ENCODE peak calls at places on chromosomes 5 and 9, in seven cellular contexts. O is GM13976, M is upper lobe of right lung, Y is AG20443, X is H54, H is activated B cell treated with CpG ODN at 0.5 μM for 24 hours, R is HFF-Myc. U is an unnamed sample.

GRCh38 chr9:129497064-129497836 is 123.7 kb downstream of the C9orf50 start:
- DNase-seq in R (no peak), H (no peak), Y (peak; percentile 62), O (no peak), X (no peak), M (peak; percentile 71), U (no peak)

GRCh38 chr5:14440598-14441401 is 140.8 kb upstream of the OTULINL start:
- DNase-seq in Y (peak; percentile 87), M (no peak), H (no peak), O (no peak), R (peak; percentile 99), X (no peak), U (no peak)

GRCh38 chr9:15697459-15697858 is 144.6 kb downstream of the CCDC171 start:
- DNase-seq in R (peak; percentile 86), O (no peak), H (no peak), M (no peak), Y (peak; percentile 23), X (peak; percentile 19), U (peak; percentile 10)

GRCh38 chr5:56512314-56512996 is 279.3 kb upstream of the ANKRD55 start:
- DNase-seq in X (no peak), Y (peak; percentile 24), O (no peak), R (no peak), M (no peak), H (no peak), U (no peak)

GRCh38 chr5:173138707-173139106 is 5.6 kb upstream of the BNIP1 start:
- DNase-seq in M (no peak), H (no peak), Y (no peak), X (no peak), R (no peak), O (no peak), U (no peak)

GRCh38 chr5:141783599-141784296 is 94.5 kb downstream of the PCDH1 start:
- DNase-seq in O (no peak), R (no peak), H (no peak), X (no peak), Y (no peak), M (no peak), U (peak; percentile 54)

GRCh38 chr5:16666861-16667481 is 50.2 kb upstream of the RETREG1 start:
- DNase-seq in H (no peak), Y (no peak), O (no peak), X (no peak), R (no peak), M (peak; percentile 66), U (peak; percentile 27)

GRCh38 chr9:8521112-8521511 is 721.5 kb upstream of the DMAC1 start:
- DNase-seq in Y (no peak), M (no peak), R (no peak), H (no peak), X (no peak), O (no peak), U (no peak)

GRCh38 chr9:34580358-34580757 is 9.2 kb downstream of the CNTFR start:
- DNase-seq in R (no peak), Y (no peak), M (no peak), X (no peak), O (no peak), H (no peak), U (no peak)

GRCh38 chr5:139877129-139877597 is 81.6 kb downstream of the PSD2 start:
- DNase-seq in X (no peak), H (no peak), Y (no peak), O (no peak), M (no peak), R (no peak), U (no peak)

GRCh38 chr5:181187500-181188213 is 17.3 kb downstream of the TRIM7 start:
- DNase-seq in M (peak; percentile 86), R (no peak), H (peak; percentile 58), O (no peak), X (peak; percentile 49), Y (peak; percentile 72), U (peak; percentile 80)

GRCh38 chr5:180159756-180160155 is 49.3 kb downstream of the RASGEF1C start:
- DNase-seq in X (no peak), R (no peak), M (no peak), Y (no peak), H (no peak), O (peak; percentile 6), U (no peak)

GRCh38 chr5:11064763-11065450 is 303.9 kb upstream of the DAP start:
- DNase-seq in R (no peak), O (no peak), H (no peak), M (no peak), Y (no peak), X (no peak), U (peak; percentile 47)

GRCh38 chr5:441996-442334 is 1.0 kb upstream of the EXOC3 start:
- DNase-seq in M (no peak), R (no peak), Y (no peak), H (no peak), O (no peak), X (no peak), U (no peak)

GRCh38 chr5:157998021-157998504 is 139.1 kb upstream of the CLINT1 start:
- DNase-seq in Y (no peak), R (no peak), X (no peak), O (no peak), M (no peak), H (no peak), U (no peak)

GRCh38 chr9:114250235-114250568 is 72.7 kb upstream of the ORM1 start:
- DNase-seq in R (peak; percentile 71), O (no peak), M (peak; percentile 91), Y (peak; percentile 94), X (no peak), H (no peak), U (no peak)

U was measured in ACHN.